ENCODE peak calls at places on chromosome 4, in eight cellular contexts. One of them, this sample, is unnamed.

GRCh38 chr4:183503497-183504063 is 1.3 kb upstream of the ING2 start:
- DNase-seq in heart right ventricle: no peak
- DNase-seq in ovary: no peak
- DNase-seq in bronchial epithelial cell: peak
- DNase-seq in dorsolateral prefrontal cortex: no peak
- DNase-seq in lower lobe of right lung: no peak
- DNase-seq in astrocyte of the spinal cord: no peak
- DNase-seq in mesothelial cell of epicardium: no peak
- DNase-seq in this sample: no peak

GRCh38 chr4:157912212-157912611 is 260.6 kb downstream of the GASK1B start:
- DNase-seq in bronchial epithelial cell: no peak
- DNase-seq in heart right ventricle: no peak
- DNase-seq in ovary: no peak
- DNase-seq in dorsolateral prefrontal cortex: no peak
- DNase-seq in astrocyte of the spinal cord: no peak
- DNase-seq in lower lobe of right lung: no peak
- DNase-seq in mesothelial cell of epicardium: no peak
- DNase-seq in this sample: no peak

GRCh38 chr4:146582864-146583263 is 55.8 kb upstream of the POU4F2 start:
- DNase-seq in heart right ventricle: no peak
- DNase-seq in bronchial epithelial cell: peak
- DNase-seq in astrocyte of the spinal cord: no peak
- DNase-seq in dorsolateral prefrontal cortex: no peak
- DNase-seq in ovary: no peak
- DNase-seq in lower lobe of right lung: no peak
- DNase-seq in mesothelial cell of epicardium: no peak
- DNase-seq in this sample: no peak

GRCh38 chr4:83170952-83171399 is 56.4 kb upstream of the PLAC8 start:
- DNase-seq in ovary: no peak
- DNase-seq in bronchial epithelial cell: peak
- DNase-seq in mesothelial cell of epicardium: no peak
- DNase-seq in lower lobe of right lung: no peak
- DNase-seq in heart right ventricle: no peak
- DNase-seq in astrocyte of the spinal cord: no peak
- DNase-seq in dorsolateral prefrontal cortex: no peak
- DNase-seq in this sample: no peak

GRCh38 chr4:115841873-115842272 is 728.5 kb upstream of the NDST4 start:
- DNase-seq in dorsolateral prefrontal cortex: no peak
- DNase-seq in ovary: no peak
- DNase-seq in astrocyte of the spinal cord: no peak
- DNase-seq in bronchial epithelial cell: peak
- DNase-seq in mesothelial cell of epicardium: no peak
- DNase-seq in lower lobe of right lung: no peak
- DNase-seq in heart right ventricle: no peak
- DNase-seq in this sample: no peak

GRCh38 chr4:123840232-123840631 is 443.6 kb downstream of the SPRY1 start:
- DNase-seq in astrocyte of the spinal cord: no peak
- DNase-seq in mesothelial cell of epicardium: no peak
- DNase-seq in dorsolateral prefrontal cortex: no peak
- DNase-seq in heart right ventricle: no peak
- DNase-seq in lower lobe of right lung: no peak
- DNase-seq in bronchial epithelial cell: no peak
- DNase-seq in ovary: no peak
- DNase-seq in this sample: no peak

GRCh38 chr4:153513596-153513995 is 47.4 kb downstream of the TMEM131L start:
- DNase-seq in astrocyte of the spinal cord: peak
- DNase-seq in ovary: no peak
- DNase-seq in bronchial epithelial cell: peak
- DNase-seq in mesothelial cell of epicardium: no peak
- DNase-seq in dorsolateral prefrontal cortex: no peak
- DNase-seq in heart right ventricle: no peak
- DNase-seq in lower lobe of right lung: no peak
- DNase-seq in this sample: no peak

GRCh38 chr4:100311181-100311580 is 120.9 kb upstream of the DDIT4L start:
- DNase-seq in dorsolateral prefrontal cortex: no peak
- DNase-seq in heart right ventricle: no peak
- DNase-seq in lower lobe of right lung: no peak
- DNase-seq in mesothelial cell of epicardium: no peak
- DNase-seq in astrocyte of the spinal cord: no peak
- DNase-seq in ovary: no peak
- DNase-seq in bronchial epithelial cell: peak
- DNase-seq in this sample: no peak

GRCh38 chr4:17718471-17718870 is 63.0 kb downstream of the FAM184B start:
- DNase-seq in heart right ventricle: no peak
- DNase-seq in lower lobe of right lung: no peak
- DNase-seq in mesothelial cell of epicardium: no peak
- DNase-seq in bronchial epithelial cell: peak
- DNase-seq in astrocyte of the spinal cord: no peak
- DNase-seq in ovary: no peak
- DNase-seq in dorsolateral prefrontal cortex: no peak
- DNase-seq in this sample: no peak

GRCh38 chr4:17719106-17719505 is 62.3 kb downstream of the FAM184B start:
- DNase-seq in dorsolateral prefrontal cortex: no peak
- DNase-seq in astrocyte of the spinal cord: no peak
- DNase-seq in mesothelial cell of epicardium: no peak
- DNase-seq in ovary: no peak
- DNase-seq in bronchial epithelial cell: peak
- DNase-seq in lower lobe of right lung: no peak
- DNase-seq in heart right ventricle: no peak
- DNase-seq in this sample: no peak

GRCh38 chr4:17722361-17722710 is 59.1 kb downstream of the FAM184B start:
- DNase-seq in heart right ventricle: no peak
- DNase-seq in ovary: no peak
- DNase-seq in mesothelial cell of epicardium: no peak
- DNase-seq in bronchial epithelial cell: peak
- DNase-seq in lower lobe of right lung: no peak
- DNase-seq in dorsolateral prefrontal cortex: no peak
- DNase-seq in astrocyte of the spinal cord: no peak
- DNase-seq in this sample: peak

GRCh38 chr4:17723648-17724047 is 57.8 kb downstream of the FAM184B start:
- DNase-seq in ovary: no peak
- DNase-seq in bronchial epithelial cell: no peak
- DNase-seq in mesothelial cell of epicardium: peak
- DNase-seq in dorsolateral prefrontal cortex: no peak
- DNase-seq in heart right ventricle: no peak
- DNase-seq in lower lobe of right lung: no peak
- DNase-seq in astrocyte of the spinal cord: no peak
- DNase-seq in this sample: no peak

GRCh38 chr4:17721496-17722360 is 59.7 kb downstream of the FAM184B start:
- DNase-seq in heart right ventricle: no peak
- DNase-seq in mesothelial cell of epicardium: no peak
- DNase-seq in dorsolateral prefrontal cortex: no peak
- DNase-seq in astrocyte of the spinal cord: peak
- DNase-seq in bronchial epithelial cell: peak
- DNase-seq in lower lobe of right lung: no peak
- DNase-seq in ovary: no peak
- DNase-seq in this sample: peak
- TF ChIP-seq CTCF in heart right ventricle: no peak
- TF ChIP-seq CTCF in mesothelial cell of epicardium: no peak
- TF ChIP-seq CTCF in dorsolateral prefrontal cortex: no peak
- TF ChIP-seq CTCF in astrocyte of the spinal cord: no peak
- TF ChIP-seq CTCF in bronchial epithelial cell: no peak
- TF ChIP-seq CTCF in lower lobe of right lung: no peak
- TF ChIP-seq CTCF in ovary: no peak
- TF ChIP-seq CTCF in this sample: no peak

GRCh38 chr4:41939016-41939623 is 3.9 kb downstream of the TMEM33 start:
- DNase-seq in heart right ventricle: no peak
- DNase-seq in mesothelial cell of epicardium: no peak
- DNase-seq in dorsolateral prefrontal cortex: no peak
- DNase-seq in lower lobe of right lung: no peak
- DNase-seq in bronchial epithelial cell: peak
- DNase-seq in astrocyte of the spinal cord: no peak
- DNase-seq in ovary: no peak
- DNase-seq in this sample: no peak

GRCh38 chr4:41933997-41934812 is 1.0 kb upstream of the TMEM33 start:
- DNase-seq in mesothelial cell of epicardium: no peak
- DNase-seq in lower lobe of right lung: peak
- DNase-seq in astrocyte of the spinal cord: no peak
- DNase-seq in heart right ventricle: no peak
- DNase-seq in bronchial epithelial cell: no peak
- DNase-seq in dorsolateral prefrontal cortex: no peak
- DNase-seq in ovary: no peak
- DNase-seq in this sample: no peak

GRCh38 chr4:41935652-41936021 is 408 bp downstream of the TMEM33 start:
- DNase-seq in bronchial epithelial cell: peak
- DNase-seq in mesothelial cell of epicardium: no peak
- DNase-seq in astrocyte of the spinal cord: no peak
- DNase-seq in heart right ventricle: no peak
- DNase-seq in lower lobe of right lung: no peak
- DNase-seq in ovary: no peak
- DNase-seq in dorsolateral prefrontal cortex: no peak
- DNase-seq in this sample: no peak

GRCh38 chr4:41932988-41933387 is 2.2 kb upstream of the TMEM33 start:
- DNase-seq in heart right ventricle: no peak
- DNase-seq in mesothelial cell of epicardium: no peak
- DNase-seq in dorsolateral prefrontal cortex: no peak
- DNase-seq in astrocyte of the spinal cord: no peak
- DNase-seq in bronchial epithelial cell: no peak
- DNase-seq in ovary: no peak
- DNase-seq in lower lobe of right lung: no peak
- DNase-seq in this sample: no peak

GRCh38 chr4:41934813-41935651 is at the start of gene TMEM33:
- DNase-seq in ovary: peak
- DNase-seq in astrocyte of the spinal cord: peak
- DNase-seq in lower lobe of right lung: peak
- DNase-seq in dorsolateral prefrontal cortex: peak
- DNase-seq in bronchial epithelial cell: peak
- DNase-seq in mesothelial cell of epicardium: peak
- DNase-seq in heart right ventricle: peak
- DNase-seq in this sample: peak
- TF ChIP-seq CTCF in ovary: peak
- TF ChIP-seq CTCF in astrocyte of the spinal cord: no peak
- TF ChIP-seq CTCF in lower lobe of right lung: peak
- TF ChIP-seq CTCF in dorsolateral prefrontal cortex: peak
- TF ChIP-seq CTCF in bronchial epithelial cell: peak
- TF ChIP-seq CTCF in mesothelial cell of epicardium: no peak
- TF ChIP-seq CTCF in heart right ventricle: no peak
- TF ChIP-seq CTCF in this sample: peak

GRCh38 chr4:159134422-159134821 is 31.5 kb downstream of the RAPGEF2 start:
- DNase-seq in ovary: no peak
- DNase-seq in heart right ventricle: no peak
- DNase-seq in astrocyte of the spinal cord: no peak
- DNase-seq in bronchial epithelial cell: no peak
- DNase-seq in mesothelial cell of epicardium: no peak
- DNase-seq in lower lobe of right lung: no peak
- DNase-seq in dorsolateral prefrontal cortex: no peak
- DNase-seq in this sample: no peak

GRCh38 chr4:159129822-159130550 is 27.1 kb downstream of the RAPGEF2 start:
- DNase-seq in bronchial epithelial cell: no peak
- DNase-seq in ovary: no peak
- DNase-seq in mesothelial cell of epicardium: no peak
- DNase-seq in dorsolateral prefrontal cortex: no peak
- DNase-seq in lower lobe of right lung: no peak
- DNase-seq in astrocyte of the spinal cord: no peak
- DNase-seq in heart right ventricle: no peak
- DNase-seq in this sample: no peak

GRCh38 chr4:159127745-159128518 is 25.1 kb downstream of the RAPGEF2 start:
- DNase-seq in dorsolateral prefrontal cortex: no peak
- DNase-seq in astrocyte of the spinal cord: no peak
- DNase-seq in heart right ventricle: no peak
- DNase-seq in ovary: no peak
- DNase-seq in lower lobe of right lung: no peak
- DNase-seq in mesothelial cell of epicardium: no peak
- DNase-seq in bronchial epithelial cell: no peak
- DNase-seq in this sample: no peak

GRCh38 chr4:159126716-159127115 is 23.8 kb downstream of the RAPGEF2 start:
- DNase-seq in heart right ventricle: no peak
- DNase-seq in bronchial epithelial cell: no peak
- DNase-seq in dorsolateral prefrontal cortex: no peak
- DNase-seq in ovary: no peak
- DNase-seq in lower lobe of right lung: no peak
- DNase-seq in astrocyte of the spinal cord: no peak
- DNase-seq in mesothelial cell of epicardium: no peak
- DNase-seq in this sample: no peak

GRCh38 chr4:159131564-159131963 is 28.7 kb downstream of the RAPGEF2 start:
- DNase-seq in heart right ventricle: no peak
- DNase-seq in astrocyte of the spinal cord: no peak
- DNase-seq in mesothelial cell of epicardium: no peak
- DNase-seq in lower lobe of right lung: no peak
- DNase-seq in dorsolateral prefrontal cortex: no peak
- DNase-seq in ovary: no peak
- DNase-seq in bronchial epithelial cell: no peak
- DNase-seq in this sample: no peak
- TF ChIP-seq CTCF in heart right ventricle: no peak
- TF ChIP-seq CTCF in astrocyte of the spinal cord: no peak
- TF ChIP-seq CTCF in mesothelial cell of epicardium: no peak
- TF ChIP-seq CTCF in lower lobe of right lung: no peak
- TF ChIP-seq CTCF in dorsolateral prefrontal cortex: no peak
- TF ChIP-seq CTCF in ovary: no peak
- TF ChIP-seq CTCF in bronchial epithelial cell: no peak
- TF ChIP-seq CTCF in this sample: no peak

DNA sequence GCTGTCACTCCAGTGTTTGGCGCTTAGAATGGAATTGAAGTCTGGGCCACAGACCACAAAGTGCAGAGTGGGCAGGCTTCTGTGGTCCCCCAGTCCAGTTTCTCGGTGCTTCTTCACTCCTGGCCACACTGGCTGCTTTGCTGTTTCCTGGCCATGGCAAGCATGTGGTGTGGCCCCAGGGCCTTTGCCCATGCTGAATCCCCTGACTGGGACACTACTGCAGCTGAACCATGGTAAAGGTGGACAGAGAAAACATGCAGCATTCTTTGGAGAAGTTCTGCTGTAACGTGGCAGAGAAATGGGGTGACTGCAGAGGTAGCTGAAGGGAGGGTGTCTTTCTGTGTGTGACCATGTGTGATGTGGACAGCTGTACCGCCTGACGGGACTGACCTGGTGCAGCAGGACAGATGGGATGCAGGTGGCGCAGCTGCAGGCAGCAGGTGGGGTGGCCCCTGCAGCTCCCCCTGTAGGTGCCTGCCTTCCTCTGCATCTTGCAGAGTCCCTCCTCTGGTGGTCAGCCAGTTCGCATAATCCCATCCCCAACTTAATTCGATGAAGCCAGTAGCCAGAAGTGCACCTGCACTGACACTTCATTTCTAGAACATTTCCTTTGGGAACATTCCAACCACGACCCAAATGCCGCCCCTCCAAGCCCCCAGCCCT is 13.2 kb upstream of the S100P start:
- DNase-seq in heart right ventricle: no peak
- DNase-seq in ovary: no peak
- DNase-seq in dorsolateral prefrontal cortex: no peak
- DNase-seq in bronchial epithelial cell: no peak
- DNase-seq in lower lobe of right lung: no peak
- DNase-seq in mesothelial cell of epicardium: no peak
- DNase-seq in astrocyte of the spinal cord: no peak
- DNase-seq in this sample: no peak
- TF ChIP-seq CTCF in heart right ventricle: no peak
- TF ChIP-seq CTCF in ovary: no peak
- TF ChIP-seq CTCF in dorsolateral prefrontal cortex: no peak
- TF ChIP-seq CTCF in bronchial epithelial cell: peak
- TF ChIP-seq CTCF in lower lobe of right lung: no peak
- TF ChIP-seq CTCF in mesothelial cell of epicardium: no peak
- TF ChIP-seq CTCF in astrocyte of the spinal cord: no peak
- TF ChIP-seq CTCF in this sample: peak

GRCh38 chr4:37951465-37952352 is 8.5 kb upstream of the PTTG2 start:
- DNase-seq in ovary: no peak
- DNase-seq in lower lobe of right lung: no peak
- DNase-seq in mesothelial cell of epicardium: no peak
- DNase-seq in astrocyte of the spinal cord: no peak
- DNase-seq in dorsolateral prefrontal cortex: no peak
- DNase-seq in bronchial epithelial cell: no peak
- DNase-seq in heart right ventricle: no peak
- DNase-seq in this sample: no peak
- TF ChIP-seq CTCF in ovary: no peak
- TF ChIP-seq CTCF in lower lobe of right lung: no peak
- TF ChIP-seq CTCF in mesothelial cell of epicardium: no peak
- TF ChIP-seq CTCF in astrocyte of the spinal cord: no peak
- TF ChIP-seq CTCF in dorsolateral prefrontal cortex: no peak
- TF ChIP-seq CTCF in bronchial epithelial cell: no peak
- TF ChIP-seq CTCF in heart right ventricle: no peak
- TF ChIP-seq CTCF in this sample: no peak

This sample was measured in type B pancreatic cell.